ENCODE peak calls at places on chromosome 1, in seven cellular contexts. Y is HTR-8/SVneo; L is stimulated activated CD4-positive, alpha-beta T cell treated with anti-CD3 and anti-CD28 coated beads, Interleukin-2, amount 100 ng/mL, for 48 hours; T is stimulated activated CD8-positive, alpha-beta memory T cell treated with anti-CD3 and anti-CD28 coated beads, Interleukin-4, amount 100 ng/mL, for 4 hours; E is activated T-helper 9 cell treated with anti-CD3 and anti-CD28 coated beads, Interleukin-2, amount 50 U/mL, for 16 hours; I is iPS DF 6.9; Z is OCI-LY7. F is an unnamed sample.

GRCh38 chr1:119653839-119654170 is 5.7 kb upstream of the ZNF697 start:
- DNase-seq in Y (no peak), L (no peak), T (no peak), E (no peak), I (no peak), Z (no peak), F (no peak)

GRCh38 chr1:26787381-26787705 is 407 bp upstream of the PIGV start:
- DNase-seq in Y (no peak), L (peak; percentile 53), T (peak; percentile 60), E (peak; percentile 53), I (no peak), Z (no peak), F (no peak)

GRCh38 chr1:22717038-22717758 is 6.6 kb downstream of the EPHB2 start:
- DNase-seq in Y (no peak), L (no peak), T (no peak), E (no peak), I (no peak), Z (no peak), F (peak; percentile 44)

GRCh38 chr1:115158181-115158580 is 68.9 kb upstream of the TSPAN2 start:
- DNase-seq in Y (no peak), L (no peak), T (no peak), E (no peak), I (no peak), Z (no peak), F (no peak)

GRCh38 chr1:223802032-223802431 is 43.7 kb downstream of the TP53BP2 start:
- DNase-seq in Y (no peak), L (no peak), T (no peak), E (no peak), I (no peak), Z (no peak), F (no peak)

GRCh38 chr1:155466996-155467395 is 95.6 kb downstream of the ASH1L start:
- DNase-seq in Y (peak; percentile 41), L (no peak), T (no peak), E (no peak), I (no peak), Z (no peak), F (no peak)

GRCh38 chr1:101025283-101025679 is 303 bp downstream of the DPH5 start:
- DNase-seq in Y (peak; percentile 5), L (no peak), T (no peak), E (no peak), I (no peak), Z (peak; percentile 29), F (no peak)

GRCh38 chr1:53087332-53088285 is 25.6 kb downstream of the PODN start:
- DNase-seq in Y (no peak), L (no peak), T (no peak), E (no peak), I (no peak), Z (no peak), F (no peak)

GRCh38 chr1:206590025-206590834 is 22.0 kb downstream of the EIF2D start:
- DNase-seq in Y (peak; percentile 41), L (peak; percentile 56), T (peak; percentile 41), E (no peak), I (no peak), Z (no peak), F (peak; percentile 91)

GRCh38 chr1:41647202-41648135 is 163.0 kb upstream of the EDN2 start:
- DNase-seq in Y (no peak), L (no peak), T (no peak), E (no peak), I (no peak), Z (no peak), F (no peak)

GRCh38 chr1:210366767-210367166 is 38.1 kb downstream of the HHAT start:
- DNase-seq in Y (no peak), L (no peak), T (no peak), E (no peak), I (no peak), Z (no peak), F (no peak)

GRCh38 chr1:87115317-87115885 is 201.0 kb downstream of the HS2ST1 start:
- DNase-seq in Y (no peak), L (no peak), T (no peak), E (no peak), I (no peak), Z (no peak), F (no peak)

GRCh38 chr1:74452035-74452434 is 60.4 kb downstream of the LRRC53 start:
- DNase-seq in Y (no peak), L (no peak), T (no peak), E (no peak), I (no peak), Z (no peak), F (no peak)

GRCh38 chr1:248821101-248821500 is 4.6 kb downstream of the SH3BP5L start:
- DNase-seq in Y (peak; percentile 67), L (no peak), T (no peak), E (no peak), I (no peak), Z (no peak), F (no peak)

GRCh38 chr1:55589656-55590297 is 374.6 kb upstream of the USP24 start:
- DNase-seq in Y (no peak), L (no peak), T (no peak), E (no peak), I (no peak), Z (no peak), F (no peak)

GRCh38 chr1:216119600-216119999 is 303.6 kb downstream of the USH2A start:
- DNase-seq in Y (peak; percentile 13), L (no peak), T (no peak), E (no peak), I (no peak), Z (peak; percentile 16), F (peak; percentile 55)

F was measured in MV-4-11.